ENCODE peak calls at places on chromosomes 16 and 17, in four cellular contexts. R, H, P and M are unnamed samples.

GRCh38 chr16:2709588-2709984 is 10.4 kb downstream of the PRSS27 start:
- DNase-seq in H (no peak), P (no peak), R (no peak), M (no peak)

GRCh38 chr17:51118330-51119195 is 2.1 kb downstream of the SPAG9 start:
- DNase-seq in P (no peak), R (peak; percentile 77), H (peak; percentile 75), M (no peak)

GRCh38 chr17:30454635-30455034 is 22.6 kb upstream of the GOSR1 start:
- DNase-seq in R (no peak), P (no peak), H (no peak), M (no peak)

GRCh38 chr16:27431773-27432599 is 30.0 kb downstream of the IL21R start:
- DNase-seq in P (no peak), R (no peak), H (peak; percentile 17), M (no peak)

GRCh38 chr16:1533443-1533951 is at the start of gene TMEM204:
- DNase-seq in R (no peak), H (peak; percentile 95), P (peak; percentile 85), M (no peak)

GRCh38 chr17:29571883-29572681 is 3.6 kb downstream of the TP53I13 start:
- DNase-seq in H (peak; percentile 64), P (peak; percentile 44), R (no peak), M (peak; percentile 15)

GRCh38 chr16:30797670-30798309 is 10.8 kb upstream of the ZNF629 start:
- DNase-seq in H (no peak), P (no peak), R (peak; percentile 45), M (no peak)

GRCh38 chr17:77957215-77957868 is 1.2 kb upstream of the TNRC6C start:
- DNase-seq in R (no peak), P (no peak), H (no peak), M (no peak)

GRCh38 chr16:75188832-75189477 is 18.0 kb downstream of the CTRB2 start:
- DNase-seq in H (no peak), R (no peak), P (no peak), M (no peak)

GRCh38 chr16:26816885-26817571 is 249.7 kb upstream of the C16orf82 start:
- DNase-seq in R (no peak), H (no peak), P (no peak), M (no peak)

GRCh38 chr17:67211742-67212141 is 33.3 kb downstream of the HELZ start:
- DNase-seq in P (no peak), H (no peak), R (peak; percentile 9), M (no peak)

GRCh38 chr16:82027629-82028035 is 7.4 kb upstream of the HSD17B2 start:
- DNase-seq in R (no peak), P (no peak), H (no peak), M (peak; percentile 57)

GRCh38 chr17:45361451-45361850 is 44.6 kb upstream of the MAP3K14 start:
- DNase-seq in P (no peak), R (no peak), H (peak; percentile 42), M (no peak)

GRCh38 chr17:7912927-7913524 is 3.1 kb downstream of the RNF227 start:
- DNase-seq in R (peak; percentile 77), H (no peak), P (no peak), M (peak; percentile 62)

GRCh38 chr17:48294989-48295892 is 134.8 kb downstream of the SKAP1 start:
- DNase-seq in R (no peak), H (no peak), P (no peak), M (no peak)

GRCh38 chr17:41539071-41539492 is 11.0 kb upstream of the KRT19 start:
- DNase-seq in R (peak; percentile 76), P (no peak), H (no peak), M (no peak)

GRCh38 chr17:81520021-81520894 is 7.7 kb upstream of the ACTG1 start:
- DNase-seq in H (no peak), P (no peak), R (no peak), M (no peak)
- H3K4me3 ChIP-seq in H (no peak overlapping the region), P (no peak overlapping the region), R (peak overlapping the region; percentile 75), M (peak overlapping the region; percentile 80)

DNA sequence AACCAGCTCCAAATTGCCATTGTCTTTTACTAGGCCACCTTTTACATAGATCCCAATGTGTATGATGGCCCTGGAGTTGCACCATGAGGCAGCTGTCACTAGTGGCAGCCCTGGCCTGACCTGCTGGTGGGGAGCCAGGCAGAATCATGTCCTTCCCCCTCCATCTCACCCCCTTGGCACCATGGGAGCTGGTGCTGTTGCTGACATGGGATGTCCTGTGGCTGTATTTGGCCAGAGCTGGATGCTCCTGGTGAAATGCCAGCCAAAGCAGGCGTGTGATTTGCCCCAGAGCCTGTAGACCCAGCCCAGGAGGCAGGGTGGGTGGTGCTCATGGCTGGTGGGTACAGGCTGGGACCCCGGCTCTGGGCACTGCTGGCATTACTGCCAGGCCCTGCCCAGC is 18.6 kb downstream of the SLC12A3 start:
- DNase-seq in H (no peak), R (no peak), P (no peak), M (no peak)
- H3K9me3 ChIP-seq in H (no peaks in the 10 kb centered on the region), R (no peaks in the 10 kb centered on the region), P (no peaks in the 10 kb centered on the region), M (no peaks in the 10 kb centered on the region)

DNA sequence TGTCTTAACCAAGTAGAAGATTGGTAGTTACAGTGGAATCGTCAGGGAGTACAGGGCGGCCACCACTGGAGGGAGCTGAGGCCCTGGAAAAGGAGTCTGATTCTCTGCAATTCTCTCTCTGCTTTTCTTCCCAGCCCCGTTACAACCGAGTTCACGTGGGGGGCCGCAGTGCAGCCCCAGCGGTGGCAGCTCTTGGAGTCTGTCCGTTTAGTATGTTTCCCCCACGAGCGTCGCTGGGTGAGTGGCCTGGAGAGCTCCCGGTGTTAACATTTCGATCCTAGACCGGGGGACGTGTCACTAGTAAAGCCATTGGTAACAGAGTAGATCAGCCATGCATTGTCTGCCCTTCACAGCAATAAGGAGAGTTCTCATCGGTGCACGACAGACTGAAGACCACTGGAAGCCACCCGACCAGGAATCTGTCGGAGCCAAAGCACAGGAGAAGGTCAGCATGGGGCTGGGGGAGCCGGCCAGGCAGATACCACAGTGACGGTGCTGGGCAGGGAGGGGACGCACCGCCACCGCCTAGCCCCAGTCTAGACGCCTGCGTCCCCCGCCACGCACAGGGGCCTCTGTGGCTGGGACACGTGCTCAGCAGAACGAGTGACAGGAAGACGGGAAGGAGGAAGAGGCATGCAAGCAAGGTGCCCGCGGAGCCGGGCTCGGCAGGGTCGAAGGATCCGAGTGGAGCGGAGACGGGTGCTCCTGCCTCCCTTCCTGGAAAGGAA is 15.7 kb downstream of the SLC16A3 start:
- DNase-seq in H (peak; percentile 69), P (no peak), R (no peak), M (no peak)
- TF ChIP-seq CTCF in H (peak; percentile 44), P (peak; percentile 51), R (peak; percentile 79), M (peak; percentile 59)

GRCh38 chr17:64781394-64781793 is 119.3 kb upstream of the SMURF2 start:
- DNase-seq in R (no peak), H (peak; percentile 77), P (peak; percentile 76), M (peak; percentile 83)
- H3K4me3 ChIP-seq in R (no peak overlapping the region), H (peak overlapping the region; percentile 45), P (peak overlapping the region; percentile 59), M (peak overlapping the region; percentile 64)

DNA sequence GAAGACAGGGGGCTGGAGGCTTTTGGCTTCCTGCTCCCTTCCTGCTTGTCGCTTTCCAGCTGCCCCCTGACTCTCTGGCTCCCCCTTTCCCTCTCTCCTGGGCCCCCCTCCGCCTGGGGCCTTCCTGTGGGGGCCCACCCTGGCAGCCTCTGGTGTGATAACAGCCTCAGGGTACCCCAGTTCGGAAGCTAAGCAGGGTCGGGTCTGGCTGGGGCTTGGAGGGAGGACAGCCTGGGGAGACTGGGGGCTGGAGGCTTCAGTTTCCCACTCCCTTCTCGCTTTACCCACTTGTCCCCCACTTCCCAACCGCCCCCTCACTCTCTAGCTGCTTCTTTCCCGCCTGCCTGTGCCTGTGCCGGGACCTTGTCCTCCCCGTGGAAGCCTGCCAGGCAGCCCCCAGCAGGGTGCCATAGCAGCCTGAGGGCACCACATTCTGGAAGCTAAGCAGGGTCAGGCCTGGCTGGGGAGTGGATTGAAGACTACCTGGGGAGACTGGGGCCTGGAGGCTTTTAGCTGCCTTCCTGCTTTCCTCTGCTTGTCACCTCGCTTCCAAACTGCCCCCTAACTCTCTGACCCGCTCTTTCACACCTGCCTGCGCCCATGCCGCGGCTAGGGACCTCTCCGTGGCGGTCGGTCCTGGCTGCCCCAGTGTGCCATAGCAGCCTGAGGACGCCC is 2275.5 kb downstream of the TP53TG3F start:
- DNase-seq in P (no peak), R (no peak), H (no peak), M (no peak)
- H3K9me3 ChIP-seq in P (peaks cover 67% of the 10 kb centered on the region), R (peaks cover 97% of the 10 kb centered on the region), H (peaks cover 16% of the 10 kb centered on the region), M (peaks cover 6% of the 10 kb centered on the region)

GRCh38 chr16:80846275-80847013 is 42.0 kb upstream of the CDYL2 start:
- DNase-seq in H (no peak), R (no peak), P (no peak), M (no peak)

DNA sequence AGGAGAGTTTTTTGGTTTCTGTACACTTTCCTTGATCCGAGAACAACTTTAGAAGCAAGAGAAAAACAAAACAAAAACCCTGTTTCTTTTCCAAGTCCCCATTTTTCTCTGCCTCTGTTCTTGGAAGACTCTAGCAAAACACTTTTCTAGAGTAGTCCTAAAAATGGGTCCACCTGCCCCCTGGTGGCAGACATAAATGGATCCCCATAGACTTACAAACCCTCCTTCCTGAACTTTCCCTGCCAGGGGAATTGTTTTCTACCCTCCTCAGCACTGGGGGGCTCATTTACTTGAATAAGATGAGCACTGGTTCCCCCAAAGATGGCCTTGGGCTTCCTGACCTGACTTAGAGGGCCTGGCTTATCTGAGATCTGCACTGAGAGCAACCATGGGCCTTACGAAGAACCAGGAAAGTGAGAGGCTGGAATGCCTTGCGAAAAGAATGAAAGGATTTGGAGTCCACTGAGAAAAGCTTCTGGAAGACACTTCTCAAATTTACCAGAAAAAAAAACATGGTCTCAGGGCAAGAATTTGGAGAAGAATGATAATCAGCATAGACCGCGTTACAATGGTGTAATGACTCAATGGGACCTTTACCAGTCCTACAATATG is 48.0 kb upstream of the CDYL2 start:
- DNase-seq in H (no peak), R (peak; percentile 31), P (no peak), M (no peak)
- TF ChIP-seq CTCF in H (no peak), R (peak; percentile 45), P (peak; percentile 46), M (peak; percentile 22)

GRCh38 chr16:84843149-84844048 is 23.6 kb downstream of the CRISPLD2 start:
- DNase-seq in H (no peak), R (no peak), P (no peak), M (no peak)

GRCh38 chr16:84842516-84843148 is 22.8 kb downstream of the CRISPLD2 start:
- DNase-seq in P (peak; percentile 55), H (no peak), R (no peak), M (no peak)

GRCh38 chr16:84839956-84840355 is 20.2 kb downstream of the CRISPLD2 start:
- DNase-seq in H (no peak), P (no peak), R (no peak), M (no peak)

GRCh38 chr16:84840687-84841627 is 21.2 kb downstream of the CRISPLD2 start:
- DNase-seq in P (no peak), H (no peak), R (no peak), M (no peak)

DNA sequence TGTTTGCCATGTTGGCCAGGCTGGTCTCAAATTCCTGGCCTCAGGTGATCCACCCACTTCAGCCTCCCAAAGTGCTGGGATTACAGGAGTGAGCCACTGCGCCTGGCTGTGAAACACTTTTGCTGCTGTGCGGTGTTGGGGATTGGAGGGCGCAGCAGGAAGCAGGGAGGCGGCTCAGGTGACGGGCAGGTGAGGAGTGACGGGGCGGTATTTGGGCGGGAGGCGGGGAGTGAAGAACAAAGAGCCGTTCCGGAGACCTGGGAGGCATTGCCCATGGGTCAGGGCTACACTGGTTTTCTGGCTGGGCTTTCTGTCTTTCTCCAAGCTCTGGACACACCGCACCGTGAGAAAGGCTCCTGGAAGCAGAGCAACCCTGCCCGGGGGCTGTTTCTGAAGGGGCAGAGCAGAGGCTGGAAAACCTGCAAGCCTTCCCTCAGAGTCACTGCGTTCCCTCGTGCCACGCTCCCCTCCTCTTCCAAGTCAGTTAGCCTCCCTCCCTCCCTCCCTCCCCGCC is 22.1 kb downstream of the CRISPLD2 start:
- DNase-seq in P (no peak), H (no peak), R (no peak), M (no peak)
- H3K4me3 ChIP-seq in P (no peak overlapping the region), H (no peak overlapping the region), R (no peak overlapping the region), M (peak overlapping the region; percentile 24)